ENCODE peak calls at places on chromosome 3, in nine cellular contexts. O is SK-N-SH, G is GM23248, X is OCI-LY7, D is HCT116, L is neural progenitor cell, E is MM.1S, M is GM23338, B is PC-3. S is an unnamed sample.

GRCh38 chr3:73485877-73486311 is 138.8 kb downstream of the PDZRN3 start:
- DNase-seq in O (peak; percentile 53), G (no peak), X (no peak), D (no peak), L (no peak), E (no peak), M (no peak), B (no peak), S (no peak)

GRCh38 chr3:71579934-71580318 is 3.6 kb downstream of the FOXP1 start:
- DNase-seq in O (no peak), G (peak; percentile 66), X (peak; percentile 68), D (no peak), L (peak; percentile 27), E (no peak), M (no peak), B (peak; percentile 63), S (peak; percentile 42)

GRCh38 chr3:135261214-135261775 is 466.2 kb downstream of the EPHB1 start:
- DNase-seq in O (no peak), G (no peak), X (no peak), D (no peak), L (no peak), E (no peak), M (no peak), B (no peak), S (no peak)

GRCh38 chr3:12490547-12490946 is 6.3 kb downstream of the TSEN2 start:
- DNase-seq in O (no peak), G (no peak), X (no peak), D (no peak), L (no peak), E (no peak), M (no peak), B (no peak), S (no peak)

GRCh38 chr3:43034200-43034599 is 55.1 kb downstream of the GASK1A start:
- DNase-seq in O (no peak), G (no peak), X (no peak), D (no peak), L (no peak), E (no peak), M (no peak), B (no peak), S (no peak)

GRCh38 chr3:35664460-35664919 is 25.2 kb downstream of the ARPP21 start:
- DNase-seq in O (peak; percentile 32), G (peak; percentile 9), X (peak; percentile 97), D (no peak), L (peak; percentile 50), E (no peak), M (peak; percentile 52), B (no peak), S (peak; percentile 30)

GRCh38 chr3:48708481-48708889 is 8.5 kb downstream of the IP6K2 start:
- DNase-seq in O (no peak), G (peak; percentile 93), X (no peak), D (no peak), L (no peak), E (no peak), M (no peak), B (peak; percentile 35), S (no peak)

GRCh38 chr3:159806412-159806811 is 182.2 kb upstream of the IL12A start:
- DNase-seq in O (no peak), G (no peak), X (no peak), D (no peak), L (peak; percentile 9), E (no peak), M (no peak), B (no peak), S (no peak)

GRCh38 chr3:59660852-59661624 is 611.2 kb upstream of the CFAP20DC start:
- DNase-seq in O (no peak), G (no peak), X (no peak), D (no peak), L (no peak), E (no peak), M (no peak), B (peak; percentile 62), S (no peak)

GRCh38 chr3:1087066-1087555 is 5.7 kb upstream of the CNTN6 start:
- DNase-seq in O (no peak), G (peak; percentile 88), X (no peak), D (no peak), L (peak; percentile 36), E (peak; percentile 8), M (peak; percentile 34), B (peak; percentile 7), S (peak; percentile 58)

GRCh38 chr3:194740859-194741486 is 55.3 kb downstream of the FAM43A start:
- DNase-seq in O (no peak), G (no peak), X (no peak), D (peak; percentile 91), L (no peak), E (no peak), M (peak; percentile 33), B (peak; percentile 96), S (peak; percentile 58)

GRCh38 chr3:87082806-87083440 is 92.0 kb upstream of the VGLL3 start:
- DNase-seq in O (peak; percentile 30), G (peak; percentile 82), X (peak; percentile 14), D (peak; percentile 52), L (peak; percentile 75), E (peak; percentile 61), M (peak; percentile 88), B (peak; percentile 85), S (peak; percentile 80)

GRCh38 chr3:132399054-132399929 is 18.0 kb upstream of the DNAJC13 start:
- DNase-seq in O (peak; percentile 76), G (peak; percentile 86), X (peak; percentile 65), D (peak; percentile 48), L (peak; percentile 78), E (peak; percentile 54), M (peak; percentile 82), B (peak; percentile 61), S (peak; percentile 68)

GRCh38 chr3:167113466-167113865 is 266.6 kb downstream of the ZBBX start:
- DNase-seq in O (no peak), G (no peak), X (no peak), D (no peak), L (peak; percentile 32), E (no peak), M (no peak), B (no peak), S (no peak)

GRCh38 chr3:38645076-38645475 is 4.4 kb downstream of the SCN5A start:
- DNase-seq in O (no peak), G (no peak), X (no peak), D (no peak), L (no peak), E (no peak), M (no peak), B (no peak), S (no peak)

GRCh38 chr3:191257286-191257685 is 58.2 kb downstream of the OSTN start:
- DNase-seq in O (no peak), G (no peak), X (no peak), D (no peak), L (no peak), E (no peak), M (no peak), B (no peak), S (no peak)
- H3K4me1 ChIP-seq in O (no peaks in the 10 kb centered on the region), G (no peaks in the 10 kb centered on the region), X (peaks cover 86% of the 10 kb centered on the region), D (no peaks in the 10 kb centered on the region), L (peaks cover 58% of the 10 kb centered on the region), E (peaks cover 29% of the 10 kb centered on the region), M (peaks cover 71% of the 10 kb centered on the region), B (peaks cover 18% of the 10 kb centered on the region), S (no peaks in the 10 kb centered on the region)

DNA sequence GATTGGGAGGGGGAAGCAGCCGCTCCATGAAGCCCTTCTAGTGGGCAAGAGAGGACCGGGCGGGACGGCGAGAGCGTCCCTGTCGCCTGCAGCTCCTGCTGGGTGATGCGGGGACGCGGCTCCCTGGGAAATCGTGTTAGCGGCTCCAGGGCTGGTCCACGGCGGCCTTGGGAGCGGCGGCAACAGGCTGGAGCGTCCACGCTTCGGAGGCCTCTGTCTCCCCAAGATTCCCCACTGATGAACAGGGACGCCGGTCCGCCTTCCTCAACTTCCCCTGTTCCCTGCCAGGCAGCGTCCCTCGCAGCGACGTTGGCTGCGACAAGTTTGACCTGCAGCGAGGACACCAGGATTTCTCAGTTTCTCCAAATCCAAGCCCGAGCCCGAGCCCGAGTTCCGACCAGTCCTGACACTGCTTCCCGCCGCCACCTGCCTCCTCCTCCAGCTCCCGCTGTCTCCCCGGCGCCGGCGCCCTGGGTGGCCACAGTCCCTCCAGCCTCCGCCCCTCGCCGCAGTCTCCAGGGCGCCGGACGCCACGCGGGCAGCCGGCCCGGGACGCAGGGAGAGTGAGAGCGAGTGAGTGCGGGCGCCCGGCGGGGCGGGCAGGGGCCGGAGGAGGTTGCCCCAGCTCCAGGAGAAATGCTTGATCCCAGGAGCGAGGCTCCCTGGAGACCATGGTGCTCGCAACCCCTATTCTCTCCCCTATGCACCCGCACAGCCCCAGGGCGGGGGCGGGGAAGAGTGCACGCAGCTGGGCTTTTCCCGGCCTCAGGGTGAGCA is 78.1 kb upstream of the RNF7 start:
- DNase-seq in O (peak; percentile 89), G (peak; percentile 88), X (no peak), D (no peak), L (peak; percentile 78), E (no peak), M (peak; percentile 69), B (peak; percentile 37), S (peak; percentile 79)
- TF ChIP-seq EZH2phosphoT487 in O (no peak), G (no peak), X (no peak), D (no peak), L (peak; percentile 49), E (no peak), M (no peak), B (no peak), S (no peak)

GRCh38 chr3:149650828-149651227 is 7.0 kb downstream of the WWTR1 start:
- DNase-seq in O (no peak), G (no peak), X (no peak), D (no peak), L (no peak), E (no peak), M (no peak), B (no peak), S (no peak)

GRCh38 chr3:149655826-149656599 is 1.8 kb downstream of the WWTR1 start:
- DNase-seq in O (no peak), G (peak; percentile 62), X (no peak), D (no peak), L (no peak), E (no peak), M (no peak), B (no peak), S (no peak)

GRCh38 chr3:149654188-149654601 is 3.6 kb downstream of the WWTR1 start:
- DNase-seq in O (no peak), G (peak; percentile 84), X (no peak), D (no peak), L (no peak), E (no peak), M (no peak), B (peak; percentile 64), S (no peak)

GRCh38 chr3:149653564-149653963 is 4.3 kb downstream of the WWTR1 start:
- DNase-seq in O (no peak), G (no peak), X (no peak), D (no peak), L (no peak), E (no peak), M (no peak), B (no peak), S (no peak)

DNA sequence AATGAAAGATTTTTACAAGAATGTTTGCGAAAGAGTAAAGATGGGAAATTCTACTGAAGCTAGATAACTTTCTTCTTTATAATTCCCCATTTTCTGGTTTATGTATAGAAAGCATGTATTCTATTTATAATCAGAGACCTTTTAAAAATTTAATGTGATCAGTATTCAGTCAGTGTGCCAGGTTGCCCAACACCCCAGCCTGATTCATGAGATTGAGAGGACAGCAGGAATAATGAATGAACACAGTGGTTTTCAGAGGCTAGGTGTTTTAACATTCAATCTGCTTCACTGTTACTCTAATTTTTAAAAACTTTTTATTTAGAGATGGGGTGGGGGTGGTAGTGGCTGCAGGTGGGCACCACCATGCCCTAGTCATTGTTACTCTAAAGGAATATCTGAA is 4.7 kb downstream of the WWTR1 start:
- DNase-seq in O (no peak), G (peak; percentile 52), X (no peak), D (no peak), L (no peak), E (no peak), M (no peak), B (no peak), S (no peak)
- H3K4me1 ChIP-seq in O (no peaks in the 10 kb centered on the region), G (peaks cover 41% of the 10 kb centered on the region), X (no peaks in the 10 kb centered on the region), D (peaks cover 14% of the 10 kb centered on the region), L (no peaks in the 10 kb centered on the region), E (peaks cover 5% of the 10 kb centered on the region), M (peaks cover 25% of the 10 kb centered on the region), B (peaks cover 27% of the 10 kb centered on the region), S (peaks cover 25% of the 10 kb centered on the region)

GRCh38 chr3:60855250-60855649 is 396.0 kb downstream of the FHIT start:
- DNase-seq in O (no peak), G (no peak), X (no peak), D (no peak), L (no peak), E (no peak), M (no peak), B (no peak), S (no peak)
- TF ChIP-seq EZH2phosphoT487 in O (no peak), G (no peak), X (no peak), D (no peak), L (no peak), E (no peak), M (no peak), B (no peak), S (no peak)